ENCODE peak calls at places on chromosomes 6 and 20, in seven cellular contexts. R is hepatocyte, G is T-cell, I is HEK293T, Q is right atrium auricular region, H is T-helper 17 cell, D is substantia nigra. T is an unnamed sample.

GRCh38 chr6:100173211-100173610 is 179.2 kb upstream of the MCHR2 start:
- DNase-seq in R (no peak), G (no peak), I (no peak), Q (no peak), H (no peak), D (no peak), T (no peak)

GRCh38 chr20:10219452-10219791 is 792 bp downstream of the SNAP25 start:
- DNase-seq in R (peak), G (peak), I (peak), Q (peak), H (peak), D (peak), T (no peak)

GRCh38 chr6:83878902-83879644 is 19.6 kb downstream of the CYB5R4 start:
- DNase-seq in R (peak), G (no peak), I (no peak), Q (no peak), H (no peak), D (no peak), T (no peak)

GRCh38 chr20:44576297-44576696 is 6.1 kb upstream of the PKIG start:
- DNase-seq in R (no peak), G (no peak), I (peak), Q (no peak), H (no peak), D (no peak), T (no peak)

GRCh38 chr6:26394289-26394688 is 7.8 kb upstream of the BTN3A1 start:
- DNase-seq in R (peak), G (no peak), I (no peak), Q (no peak), H (no peak), D (no peak), T (peak)

GRCh38 chr6:52046456-52046855 is 41.0 kb downstream of the PKHD1 start:
- DNase-seq in R (no peak), G (no peak), I (no peak), Q (no peak), H (no peak), D (no peak), T (no peak)

GRCh38 chr20:24708411-24709295 is 239.2 kb downstream of the SYNDIG1 start:
- DNase-seq in R (peak), G (no peak), I (no peak), Q (no peak), H (no peak), D (no peak), T (no peak)

GRCh38 chr6:84220809-84221409 is 6.5 kb downstream of the CEP162 start:
- DNase-seq in R (peak), G (no peak), I (no peak), Q (no peak), H (no peak), D (no peak), T (peak)